ENCODE peak calls at places on chromosome 21, in eight cellular contexts. L is heart left ventricle, J is osteoblast, G is A549, Y is endothelial cell of umbilical vein, I is mesendoderm, O is brain microvascular endothelial cell, V is SK-N-SH. C is an unnamed sample.

GRCh38 chr21:39666681-39667315 is 54.1 kb downstream of the B3GALT5 start:
- DNase-seq in L (no peak), J (no peak), G (no peak), Y (no peak), I (no peak), O (no peak), V (no peak), C (no peak)

GRCh38 chr21:41411449-41412089 is 14.5 kb upstream of the MX1 start:
- DNase-seq in L (peak; percentile 56), J (no peak), G (no peak), Y (no peak), I (peak; percentile 64), O (no peak), V (no peak), C (no peak)

GRCh38 chr21:28684351-28684750 is 308.3 kb downstream of the LTN1 start:
- DNase-seq in L (no peak), J (no peak), G (no peak), Y (no peak), I (no peak), O (no peak), V (no peak), C (no peak)

GRCh38 chr21:39587376-39587775 is 25.4 kb upstream of the B3GALT5 start:
- DNase-seq in L (no peak), J (no peak), G (no peak), Y (no peak), I (no peak), O (no peak), V (no peak), C (no peak)

GRCh38 chr21:37675202-37675801 is 241.0 kb downstream of the KCNJ6 start:
- DNase-seq in L (peak; percentile 67), J (peak; percentile 88), G (peak; percentile 14), Y (peak; percentile 48), I (peak; percentile 73), O (peak; percentile 17), V (peak; percentile 80), C (peak; percentile 89)

GRCh38 chr21:38467911-38468310 is 30.4 kb downstream of the ERG start:
- DNase-seq in L (no peak), J (no peak), G (no peak), Y (no peak), I (peak; percentile 89), O (no peak), V (no peak), C (peak; percentile 62)

GRCh38 chr21:38811257-38811656 is 5.5 kb downstream of the ETS2 start:
- DNase-seq in L (no peak), J (peak; percentile 93), G (no peak), Y (peak; percentile 87), I (no peak), O (peak; percentile 79), V (no peak), C (no peak)

GRCh38 chr21:28554660-28555475 is 437.8 kb downstream of the LTN1 start:
- DNase-seq in L (no peak), J (no peak), G (no peak), Y (no peak), I (peak; percentile 37), O (peak; percentile 68), V (no peak), C (no peak)

GRCh38 chr21:40640427-40640826 is 206.5 kb downstream of the DSCAM start:
- DNase-seq in L (no peak), J (no peak), G (no peak), Y (no peak), I (no peak), O (no peak), V (no peak), C (no peak)

GRCh38 chr21:18334066-18334465 is 69.5 kb downstream of the TMPRSS15 start:
- DNase-seq in L (no peak), J (no peak), G (no peak), Y (no peak), I (no peak), O (no peak), V (no peak), C (no peak)

GRCh38 chr21:20292280-20292679 is 705.9 kb upstream of the NCAM2 start:
- DNase-seq in L (no peak), J (no peak), G (no peak), Y (no peak), I (no peak), O (no peak), V (no peak), C (no peak)

GRCh38 chr21:38314534-38314933 is 57.7 kb downstream of the KCNJ15 start:
- DNase-seq in L (no peak), J (no peak), G (no peak), Y (no peak), I (peak; percentile 66), O (no peak), V (no peak), C (no peak)

GRCh38 chr21:37636152-37636860 is 269.7 kb downstream of the DYRK1A start:
- DNase-seq in L (no peak), J (peak; percentile 96), G (peak; percentile 49), Y (peak; percentile 71), I (no peak), O (peak; percentile 83), V (no peak), C (no peak)

GRCh38 chr21:17436626-17437111 is 76.2 kb upstream of the CXADR start:
- DNase-seq in L (no peak), J (no peak), G (no peak), Y (no peak), I (peak; percentile 67), O (no peak), V (peak; percentile 27), C (no peak)

GRCh38 chr21:36630485-36631206 is 68.3 kb upstream of the SIM2 start:
- DNase-seq in L (peak; percentile 49), J (peak; percentile 83), G (peak; percentile 57), Y (peak; percentile 36), I (peak; percentile 79), O (peak; percentile 33), V (peak; percentile 67), C (peak; percentile 89)

GRCh38 chr21:46637952-46638746 is 2.7 kb downstream of the PRMT2 start:
- DNase-seq in L (no peak), J (no peak), G (no peak), Y (peak; percentile 24), I (no peak), O (no peak), V (no peak), C (no peak)

GRCh38 chr21:28337319-28337718 is 655.4 kb downstream of the LTN1 start:
- DNase-seq in L (no peak), J (no peak), G (no peak), Y (peak; percentile 56), I (peak; percentile 48), O (no peak), V (peak; percentile 8), C (no peak)

GRCh38 chr21:44449473-44450363 is 5.6 kb upstream of the LRRC3 start:
- DNase-seq in L (no peak), J (peak; percentile 41), G (no peak), Y (no peak), I (no peak), O (no peak), V (peak; percentile 91), C (peak; percentile 56)

GRCh38 chr21:25369524-25370300 is 237.6 kb downstream of the MRPL39 start:
- DNase-seq in L (no peak), J (peak; percentile 17), G (no peak), Y (no peak), I (no peak), O (no peak), V (no peak), C (no peak)

GRCh38 chr21:38660333-38661295 is 145.1 kb upstream of the ETS2 start:
- DNase-seq in L (peak; percentile 24), J (no peak), G (no peak), Y (no peak), I (peak; percentile 38), O (no peak), V (peak; percentile 55), C (peak; percentile 90)

GRCh38 chr21:25700741-25701140 is 34.0 kb downstream of the ATP5PF start:
- DNase-seq in L (no peak), J (no peak), G (no peak), Y (no peak), I (no peak), O (no peak), V (no peak), C (no peak)

GRCh38 chr21:34671891-34672290 is 3.1 kb downstream of the CLIC6 start:
- DNase-seq in L (no peak), J (no peak), G (no peak), Y (no peak), I (no peak), O (no peak), V (no peak), C (no peak)

GRCh38 chr21:34670220-34670961 is 1.6 kb downstream of the CLIC6 start:
- DNase-seq in L (no peak), J (no peak), G (no peak), Y (no peak), I (peak; percentile 66), O (no peak), V (peak; percentile 45), C (peak; percentile 73)

GRCh38 chr21:34669149-34669879 is 520 bp downstream of the CLIC6 start:
- DNase-seq in L (no peak), J (no peak), G (no peak), Y (no peak), I (peak; percentile 44), O (no peak), V (peak; percentile 26), C (peak; percentile 77)

GRCh38 chr21:34673006-34673405 is 4.2 kb downstream of the CLIC6 start:
- DNase-seq in L (no peak), J (no peak), G (no peak), Y (no peak), I (no peak), O (no peak), V (no peak), C (no peak)

GRCh38 chr21:34670962-34671348 is 2.2 kb downstream of the CLIC6 start:
- DNase-seq in L (no peak), J (no peak), G (no peak), Y (no peak), I (peak; percentile 43), O (no peak), V (no peak), C (peak; percentile 40)
- H3K4me3 ChIP-seq in L (peak overlapping the region; percentile 57), J (peak overlapping the region; percentile 60), G (peak overlapping the region; percentile 46), Y (no peak overlapping the region), I (no peak overlapping the region), O (no peak overlapping the region), V (no peak overlapping the region), C (peak overlapping the region; percentile 59)

DNA sequence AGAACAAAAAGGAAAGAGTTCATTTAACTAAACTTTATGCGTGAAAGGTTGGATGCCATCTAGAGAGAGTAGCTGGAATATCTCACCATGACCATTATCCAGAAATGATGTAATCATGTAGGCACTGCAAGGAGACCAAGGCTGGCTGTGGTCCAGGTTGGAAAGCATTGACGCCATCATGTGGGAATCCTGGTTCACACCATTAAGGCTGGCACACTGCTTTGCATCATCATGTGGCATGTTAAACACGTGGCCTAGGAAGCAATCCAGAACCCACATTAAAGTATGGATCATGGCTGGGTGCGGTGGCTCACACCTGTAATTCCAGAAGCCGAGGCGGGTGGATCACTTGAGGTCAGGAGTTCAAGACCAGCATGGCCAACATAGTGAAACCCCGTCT is 4.3 kb downstream of the ADAMTS1 start:
- DNase-seq in L (peak; percentile 71), J (peak; percentile 71), G (no peak), Y (peak; percentile 57), I (peak; percentile 46), O (peak; percentile 38), V (peak; percentile 29), C (no peak)
- H3K4me3 ChIP-seq in L (peak overlapping the region; percentile 83), J (peak overlapping the region; percentile 94), G (no peak overlapping the region), Y (no peak overlapping the region), I (no peak overlapping the region), O (no peak overlapping the region), V (no peak overlapping the region), C (no peak overlapping the region)

GRCh38 chr21:30014883-30015282 is 75.1 kb upstream of the GRIK1 start:
- DNase-seq in L (no peak), J (no peak), G (no peak), Y (no peak), I (no peak), O (no peak), V (no peak), C (peak; percentile 4)
- H3K4me3 ChIP-seq in L (no peak overlapping the region), J (no peak overlapping the region), G (no peak overlapping the region), Y (no peak overlapping the region), I (no peak overlapping the region), O (no peak overlapping the region), V (no peak overlapping the region), C (no peak overlapping the region)

GRCh38 chr21:45590726-45591618 is 48.7 kb upstream of the SLC19A1 start:
- DNase-seq in L (peak; percentile 43), J (peak; percentile 79), G (peak; percentile 25), Y (no peak), I (no peak), O (no peak), V (no peak), C (no peak)
- H3K4me3 ChIP-seq in L (peak overlapping the region; percentile 60), J (no peak overlapping the region), G (peak overlapping the region; percentile 54), Y (no peak overlapping the region), I (no peak overlapping the region), O (peak overlapping the region; percentile 39), V (peak overlapping the region; percentile 43), C (peak overlapping the region; percentile 51)